ENCODE peak calls at places on chromosome 3, in seven cellular contexts. P is BJ, Q is gastrocnemius medialis, H is IMR-90, X is cardiac muscle cell, B is ascending aorta, Z is colonic mucosa. L is an unnamed sample.

GRCh38 chr3:140022061-140022781 is 87.2 kb downstream of the CLSTN2 start:
- DNase-seq in X (no peak), B (no peak), Z (no peak), Q (peak; percentile 14), H (no peak), P (no peak), L (no peak)

GRCh38 chr3:177554900-177555759 is 357.8 kb upstream of the TBL1XR1 start:
- DNase-seq in Q (peak; percentile 27), B (no peak), H (peak; percentile 64), P (peak; percentile 28), X (peak; percentile 83), Z (peak; percentile 34), L (no peak)

GRCh38 chr3:74532446-74532845 is 82.0 kb downstream of the CNTN3 start:
- DNase-seq in B (peak; percentile 75), X (peak; percentile 81), P (peak; percentile 58), Q (peak; percentile 15), H (peak; percentile 91), Z (no peak), L (no peak)

GRCh38 chr3:38567498-38567897 is 71.4 kb downstream of the EXOG start:
- DNase-seq in Q (no peak), H (no peak), X (no peak), P (no peak), Z (no peak), B (no peak), L (no peak)

GRCh38 chr3:152258448-152259302 is 10.1 kb upstream of the MBNL1 start:
- DNase-seq in P (peak; percentile 94), H (peak; percentile 95), X (peak; percentile 98), B (peak; percentile 96), Z (no peak), Q (peak; percentile 75), L (no peak)

GRCh38 chr3:132624790-132625189 is 27.7 kb downstream of the ACKR4 start:
- DNase-seq in P (no peak), Z (no peak), X (no peak), B (no peak), Q (no peak), H (no peak), L (no peak)

GRCh38 chr3:33385423-33385822 is 54.8 kb downstream of the UBP1 start:
- DNase-seq in X (no peak), Z (no peak), H (peak; percentile 20), Q (no peak), P (no peak), B (no peak), L (no peak)

GRCh38 chr3:70570584-70570983 is 258.1 kb upstream of the MDFIC2 start:
- DNase-seq in P (no peak), H (no peak), Z (no peak), B (no peak), Q (no peak), X (no peak), L (no peak)

GRCh38 chr3:10622456-10622855 is 117.1 kb upstream of the ATP2B2 start:
- DNase-seq in Z (no peak), H (no peak), X (no peak), Q (no peak), B (no peak), P (no peak), L (no peak)

GRCh38 chr3:58835075-58835474 is 168.5 kb upstream of the FAM3D start:
- DNase-seq in H (peak; percentile 38), X (no peak), B (no peak), Q (no peak), P (no peak), Z (no peak), L (no peak)

GRCh38 chr3:34582054-34582453 is 783.6 kb downstream of the PDCD6IP start:
- DNase-seq in X (no peak), H (no peak), P (no peak), Z (no peak), Q (no peak), B (no peak), L (no peak)

GRCh38 chr3:102074951-102075350 is 225.6 kb downstream of the NFKBIZ start:
- DNase-seq in Q (no peak), Z (no peak), P (no peak), B (no peak), H (peak; percentile 22), X (no peak), L (no peak)

GRCh38 chr3:127706785-127707351 is 34.1 kb downstream of the ABTB1 start:
- DNase-seq in Z (no peak), P (no peak), H (no peak), Q (peak; percentile 9), B (peak; percentile 48), X (no peak), L (no peak)

GRCh38 chr3:127886276-127886862 is 28.7 kb upstream of the KBTBD12 start:
- DNase-seq in X (no peak), P (no peak), Q (no peak), Z (no peak), B (no peak), H (no peak), L (no peak)

GRCh38 chr3:90091557-90091956 is 984.1 kb downstream of the EPHA3 start:
- DNase-seq in Z (peak; percentile 19), P (no peak), B (no peak), X (peak; percentile 82), H (peak; percentile 34), Q (no peak), L (no peak)

GRCh38 chr3:160564205-160564922 is 1.0 kb downstream of the KPNA4 start:
- DNase-seq in Q (no peak), Z (peak; percentile 31), B (no peak), H (no peak), X (peak; percentile 3), P (no peak), L (no peak)

DNA sequence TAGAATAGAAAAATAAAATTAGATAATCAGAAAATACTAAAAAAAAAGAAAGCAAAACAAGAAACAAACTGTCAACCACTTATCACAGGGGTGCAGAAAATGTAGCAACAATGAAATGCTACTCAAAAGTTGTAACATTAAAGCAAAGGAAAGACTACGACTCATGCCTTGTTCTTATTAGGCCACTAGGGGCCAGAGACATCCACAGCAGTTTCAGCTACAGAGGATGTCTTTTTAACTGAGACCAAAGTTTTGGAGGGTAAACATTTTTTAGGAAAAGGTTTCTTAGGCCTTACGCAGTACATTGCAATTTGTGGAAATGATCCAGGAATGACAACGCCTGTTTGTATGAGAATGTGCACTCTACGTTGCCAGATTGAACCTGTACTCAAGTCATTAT is 15.4 kb upstream of the CADM2 start:
- DNase-seq in Q (no peak), H (no peak), B (no peak), Z (no peak), X (no peak), P (no peak), L (no peak)
- TF ChIP-seq CTCF in Q (no peak), H (no peak), B (no peak), Z (no peak), X (no peak), P (no peak), L (no peak)

DNA sequence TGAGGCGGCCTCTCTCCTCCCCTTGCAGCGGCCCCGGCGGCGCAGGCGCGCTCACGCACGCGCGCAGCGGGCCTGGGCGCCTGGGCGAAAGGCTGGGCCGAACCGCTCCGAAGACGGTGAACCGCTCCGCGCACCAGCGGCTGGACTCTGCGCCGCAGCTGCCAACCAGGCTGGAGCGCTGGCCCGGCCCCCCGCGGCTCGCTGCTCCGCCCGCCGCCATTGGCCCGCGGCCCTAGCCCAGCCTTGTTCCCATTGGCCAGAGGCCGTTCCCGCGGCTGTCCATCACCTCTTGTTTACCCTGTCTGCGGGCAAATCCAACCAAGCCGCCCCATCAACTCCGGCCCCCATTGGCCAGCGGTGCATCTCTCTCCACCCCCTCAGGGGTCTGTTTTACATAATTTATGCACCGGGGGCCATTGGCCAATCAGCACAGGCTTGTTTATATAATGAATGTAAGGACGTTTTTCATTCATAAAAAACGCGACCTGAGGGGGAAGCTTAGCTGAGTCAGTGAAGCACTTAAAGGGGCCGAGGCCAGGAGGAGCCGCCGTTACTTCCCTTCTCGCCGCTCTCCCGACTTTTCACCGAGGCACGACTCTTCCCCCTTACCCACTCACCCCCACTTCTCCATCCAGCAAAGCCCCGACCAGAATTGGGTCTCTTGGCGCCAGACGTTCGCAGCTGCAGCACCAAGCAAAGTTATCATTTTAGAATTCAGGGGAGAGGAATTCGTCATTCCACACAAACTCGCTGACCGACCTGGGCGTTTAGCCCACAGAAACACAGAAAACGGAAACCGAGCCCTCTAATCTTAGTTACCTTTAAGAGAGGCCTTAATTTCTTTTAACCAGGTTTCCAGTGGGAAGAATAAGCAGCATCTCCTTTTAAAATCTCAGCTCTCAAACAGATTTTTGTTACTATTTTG is at the start of gene ETV5:
- DNase-seq in P (peak; percentile 99), B (peak; percentile 100), H (peak; percentile 99), Q (peak; percentile 100), X (peak; percentile 100), Z (peak; percentile 99), L (peak; percentile 97)
- H3K27me3 ChIP-seq in P (peaks cover 8% of the 10 kb centered on the region), B (no peaks in the 10 kb centered on the region), H (peaks cover 6% of the 10 kb centered on the region), Q (no peaks in the 10 kb centered on the region), X (peaks cover 37% of the 10 kb centered on the region), Z (peaks cover 33% of the 10 kb centered on the region), L (no peaks in the 10 kb centered on the region)

DNA sequence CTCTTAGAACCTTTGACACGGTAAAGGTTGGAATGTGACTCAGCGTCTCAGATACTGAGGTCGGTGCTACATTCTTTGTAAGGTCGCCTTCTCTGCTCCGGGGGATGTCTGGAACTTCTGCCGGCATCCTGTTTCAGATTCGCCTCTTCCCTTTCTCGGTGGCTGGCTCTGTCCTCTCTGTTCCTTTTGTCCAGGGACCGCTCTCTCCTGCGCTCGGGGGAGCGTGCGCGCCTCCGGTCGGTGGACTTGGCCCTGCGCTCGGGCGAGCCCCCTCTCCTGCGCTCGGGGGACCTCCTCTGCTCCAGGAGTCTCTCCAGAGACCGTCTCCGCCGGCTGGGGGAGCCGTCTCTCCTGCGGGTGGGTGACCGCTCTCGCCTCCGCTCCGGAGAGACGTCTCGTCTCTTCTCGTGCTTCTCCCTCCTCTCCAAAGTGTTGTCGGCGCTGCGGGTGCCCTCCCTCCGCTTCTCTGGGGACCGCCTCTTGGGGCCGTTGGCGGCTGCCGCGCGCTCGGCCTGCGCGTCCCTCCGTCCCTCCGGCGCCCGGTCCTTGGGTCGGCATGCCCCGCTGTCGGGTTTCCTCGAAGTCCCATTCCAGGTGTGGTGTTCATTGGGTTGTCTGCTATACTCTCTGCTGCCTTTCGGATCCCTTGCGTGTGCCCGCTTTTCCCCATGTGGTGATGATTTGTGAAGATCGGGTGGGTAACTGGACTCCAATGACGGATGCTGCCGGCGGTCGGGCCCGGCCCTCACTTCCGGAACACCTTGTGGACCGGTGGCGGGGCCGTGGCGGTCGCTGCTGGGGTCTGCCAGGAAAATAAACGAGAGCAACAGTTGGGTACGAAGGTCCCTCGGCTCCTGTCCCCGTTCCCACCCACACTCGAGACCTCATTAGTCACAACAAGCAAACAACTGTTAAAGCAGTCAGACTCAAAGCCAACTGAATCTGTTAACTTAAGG is 668.8 kb upstream of the ADAMTS9 start:
- DNase-seq in Z (no peak), P (no peak), X (peak; percentile 18), H (no peak), B (no peak), Q (no peak), L (peak; percentile 13)
- H3K4me3 ChIP-seq in Z (no peak overlapping the region), P (peak overlapping the region; percentile 27), X (no peak overlapping the region), H (no peak overlapping the region), B (no peak overlapping the region), Q (peak overlapping the region; percentile 28), L (no peak overlapping the region)

DNA sequence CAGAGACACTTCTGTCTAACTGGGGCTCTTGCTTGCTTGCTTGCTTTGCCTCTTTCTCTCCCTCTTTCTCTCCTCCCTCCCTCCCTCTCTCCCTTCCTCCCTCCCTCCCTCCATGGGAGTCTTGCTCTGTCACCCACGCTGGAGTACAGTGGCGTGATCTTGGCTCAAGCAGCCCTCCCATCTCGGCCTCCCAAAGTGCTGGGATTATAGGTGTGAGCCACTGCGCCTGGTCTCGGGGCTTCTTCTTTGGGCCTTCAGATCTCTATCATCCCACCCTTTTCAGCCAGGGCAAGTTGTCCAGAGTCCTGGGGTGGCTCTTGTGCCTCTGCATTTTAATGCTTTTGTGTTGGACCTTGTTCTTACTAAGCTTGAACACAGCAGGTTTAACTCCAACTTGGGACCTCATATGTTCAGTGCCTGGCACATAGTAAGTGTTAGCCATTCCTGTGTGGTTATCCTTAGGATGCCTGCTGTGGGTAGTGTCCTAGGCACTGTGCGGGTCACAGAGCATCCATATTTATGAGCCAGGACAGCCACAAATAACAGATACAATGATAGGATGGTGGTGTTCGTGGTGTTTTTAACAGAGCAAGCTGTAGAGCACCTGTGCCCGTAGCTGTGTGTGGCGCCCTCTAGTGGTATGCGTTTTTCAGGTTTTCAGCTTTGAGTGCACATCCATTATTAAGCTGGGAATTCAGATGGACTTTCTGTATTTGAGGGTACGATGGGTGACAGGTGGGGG is 75.1 kb downstream of the CCK start:
- DNase-seq in X (peak; percentile 72), Q (peak; percentile 57), B (peak; percentile 72), H (peak; percentile 52), Z (peak; percentile 82), P (no peak), L (no peak)
- TF ChIP-seq CTCF in X (peak; percentile 82), Q (peak; percentile 89), B (peak; percentile 86), H (peak; percentile 74), Z (peak; percentile 74), P (peak; percentile 89), L (peak; percentile 84)

L was measured in GM06990.